ENCODE peak calls at places on chromosomes 1 and 21, in nine cellular contexts. D is HFFc6; G is stimulated activated CD4-positive, alpha-beta T cell treated with anti-CD3 and anti-CD28 coated beads, Interleukin-4, amount 100 ng/mL, for 48 hours; T is CD4-positive, alpha-beta T cell; S is brain pericyte; O is activated CD4-positive, CD25-positive, alpha-beta regulatory T cell; P is substantia nigra; F is GM04503; L is HEK293T. B is an unnamed sample.

GRCh38 chr1:67724928-67725560 is 40.0 kb downstream of the GADD45A start:
- DNase-seq in D (peak; percentile 79), G (no peak), T (no peak), S (peak; percentile 41), O (no peak), P (no peak), F (peak; percentile 85), L (no peak), B (no peak)

GRCh38 chr1:13855554-13855953 is 155.6 kb downstream of the PRDM2 start:
- DNase-seq in D (no peak), G (no peak), T (no peak), S (no peak), O (no peak), P (no peak), F (no peak), L (no peak), B (no peak)

GRCh38 chr1:234708700-234709395 is 98.9 kb upstream of the IRF2BP2 start:
- DNase-seq in D (no peak), G (no peak), T (no peak), S (no peak), O (no peak), P (no peak), F (no peak), L (no peak), B (no peak)

GRCh38 chr1:36151845-36152203 is 2.5 kb upstream of the TRAPPC3 start:
- DNase-seq in D (no peak), G (no peak), T (peak; percentile 37), S (no peak), O (no peak), P (no peak), F (no peak), L (no peak), B (no peak)

GRCh38 chr1:169487561-169487960 is 1.8 kb upstream of the SLC19A2 start:
- DNase-seq in D (no peak), G (no peak), T (no peak), S (no peak), O (no peak), P (no peak), F (no peak), L (no peak), B (no peak)

GRCh38 chr1:9542425-9542824 is 3.2 kb downstream of the SLC25A33 start:
- DNase-seq in D (peak; percentile 9), G (no peak), T (no peak), S (no peak), O (no peak), P (no peak), F (no peak), L (no peak), B (no peak)

GRCh38 chr1:193489191-193489590 is 302.8 kb upstream of the B3GALT2 start:
- DNase-seq in D (no peak), G (no peak), T (no peak), S (no peak), O (no peak), P (no peak), F (no peak), L (no peak), B (no peak)

GRCh38 chr1:94325379-94326302 is 88.3 kb upstream of the ARHGAP29 start:
- DNase-seq in D (peak; percentile 99), G (no peak), T (no peak), S (peak; percentile 91), O (no peak), P (no peak), F (peak; percentile 100), L (no peak), B (peak; percentile 69)

GRCh38 chr1:89882348-89883029 is 61.7 kb downstream of the LRRC8D start:
- DNase-seq in D (no peak), G (no peak), T (no peak), S (no peak), O (no peak), P (no peak), F (no peak), L (no peak), B (no peak)

GRCh38 chr1:27504588-27505419 is 14.8 kb upstream of the WASF2 start:
- DNase-seq in D (no peak), G (no peak), T (no peak), S (no peak), O (no peak), P (peak; percentile 87), F (no peak), L (peak; percentile 24), B (no peak)

GRCh38 chr1:39359028-39359570 is 132.3 kb upstream of the BMP8A start:
- DNase-seq in D (no peak), G (no peak), T (no peak), S (no peak), O (no peak), P (no peak), F (no peak), L (no peak), B (no peak)

GRCh38 chr1:205714190-205714905 is 34.0 kb upstream of the SLC45A3 start:
- DNase-seq in D (peak; percentile 51), G (no peak), T (no peak), S (no peak), O (no peak), P (no peak), F (peak; percentile 31), L (no peak), B (no peak)

GRCh38 chr1:111656093-111657017 is 36.8 kb downstream of the RAP1A start:
- DNase-seq in D (peak; percentile 62), G (no peak), T (no peak), S (no peak), O (no peak), P (no peak), F (no peak), L (peak; percentile 57), B (peak; percentile 30)

GRCh38 chr1:173113015-173113741 is 62.4 kb upstream of the TNFSF18 start:
- DNase-seq in D (peak; percentile 61), G (no peak), T (no peak), S (no peak), O (no peak), P (no peak), F (no peak), L (no peak), B (no peak)

GRCh38 chr21:44548381-44548780 is 2.9 kb downstream of the KRTAP10-2 start:
- DNase-seq in D (no peak), G (no peak), T (no peak), S (no peak), O (no peak), P (no peak), F (no peak), L (no peak), B (no peak)

GRCh38 chr1:171257207-171258052 is 9.1 kb downstream of the FMO1 start:
- DNase-seq in D (peak; percentile 56), G (no peak), T (no peak), S (no peak), O (no peak), P (no peak), F (no peak), L (no peak), B (peak; percentile 12)

GRCh38 chr1:43572551-43572950 is 41.9 kb downstream of the PTPRF start:
- DNase-seq in D (no peak), G (no peak), T (no peak), S (no peak), O (no peak), P (no peak), F (no peak), L (no peak), B (no peak)

GRCh38 chr21:34133392-34133791 is 60.0 kb downstream of the MRPS6 start:
- DNase-seq in D (no peak), G (no peak), T (no peak), S (no peak), O (no peak), P (no peak), F (no peak), L (no peak), B (no peak)

GRCh38 chr1:14142397-14143095 is 442.6 kb downstream of the PRDM2 start:
- DNase-seq in D (no peak), G (no peak), T (no peak), S (no peak), O (no peak), P (no peak), F (no peak), L (no peak), B (no peak)

GRCh38 chr1:20362856-20363255 is 72.2 kb downstream of the VWA5B1 start:
- DNase-seq in D (no peak), G (no peak), T (no peak), S (no peak), O (no peak), P (no peak), F (no peak), L (no peak), B (no peak)